ENCODE peak calls at places on chromosomes 7 and 10, in six cellular contexts. One of them, this sample, is unnamed.

GRCh38 chr10:77843264-77843663 is 83.3 kb downstream of the DLG5 start:
- DNase-seq in chondrocyte: no peak
- DNase-seq in GM23248: no peak
- DNase-seq in NCI-H774: no peak
- DNase-seq in EL: no peak
- DNase-seq in AG09309: no peak
- DNase-seq in this sample: no peak

GRCh38 chr7:152587366-152587765 is 88.6 kb downstream of the XRCC2 start:
- DNase-seq in chondrocyte: no peak
- DNase-seq in AG09309: no peak
- DNase-seq in GM23248: peak; percentile 6
- DNase-seq in NCI-H774: no peak
- DNase-seq in EL: no peak
- DNase-seq in this sample: no peak

GRCh38 chr7:1372671-1373379 is 86.4 kb downstream of the MICALL2 start:
- DNase-seq in AG09309: no peak
- DNase-seq in chondrocyte: peak; percentile 43
- DNase-seq in GM23248: no peak
- DNase-seq in EL: no peak
- DNase-seq in NCI-H774: no peak
- DNase-seq in this sample: no peak

GRCh38 chr10:132787253-132788179 is 1.6 kb upstream of the NKX6-2 start:
- DNase-seq in NCI-H774: no peak
- DNase-seq in EL: no peak
- DNase-seq in GM23248: no peak
- DNase-seq in AG09309: no peak
- DNase-seq in chondrocyte: no peak
- DNase-seq in this sample: no peak

GRCh38 chr7:36639826-36640225 is 84.5 kb downstream of the AOAH start:
- DNase-seq in NCI-H774: no peak
- DNase-seq in AG09309: no peak
- DNase-seq in GM23248: no peak
- DNase-seq in chondrocyte: no peak
- DNase-seq in EL: no peak
- DNase-seq in this sample: no peak

GRCh38 chr10:15222511-15222910 is 54.0 kb upstream of the NMT2 start:
- DNase-seq in GM23248: no peak
- DNase-seq in AG09309: no peak
- DNase-seq in chondrocyte: no peak
- DNase-seq in NCI-H774: no peak
- DNase-seq in EL: no peak
- DNase-seq in this sample: no peak

GRCh38 chr10:79123547-79123963 is 54.8 kb downstream of the ZMIZ1 start:
- DNase-seq in AG09309: no peak
- DNase-seq in EL: no peak
- DNase-seq in NCI-H774: no peak
- DNase-seq in chondrocyte: no peak
- DNase-seq in GM23248: no peak
- DNase-seq in this sample: no peak

GRCh38 chr10:119655566-119656001 is 4.4 kb downstream of the BAG3 start:
- DNase-seq in EL: peak; percentile 88
- DNase-seq in NCI-H774: no peak
- DNase-seq in chondrocyte: no peak
- DNase-seq in AG09309: peak; percentile 62
- DNase-seq in GM23248: peak; percentile 94
- DNase-seq in this sample: peak; percentile 89

GRCh38 chr10:271201-271600 is 135.9 kb downstream of the ZMYND11 start:
- DNase-seq in EL: no peak
- DNase-seq in NCI-H774: no peak
- DNase-seq in chondrocyte: no peak
- DNase-seq in AG09309: no peak
- DNase-seq in GM23248: no peak
- DNase-seq in this sample: no peak

GRCh38 chr10:126425473-126426065 is 37.3 kb upstream of the ADAM12 start:
- DNase-seq in AG09309: no peak
- DNase-seq in EL: no peak
- DNase-seq in GM23248: no peak
- DNase-seq in chondrocyte: no peak
- DNase-seq in NCI-H774: no peak
- DNase-seq in this sample: no peak

GRCh38 chr7:124688991-124689390 is 76.6 kb downstream of the GPR37 start:
- DNase-seq in chondrocyte: no peak
- DNase-seq in EL: peak; percentile 86
- DNase-seq in GM23248: peak; percentile 0
- DNase-seq in NCI-H774: no peak
- DNase-seq in AG09309: no peak
- DNase-seq in this sample: no peak

GRCh38 chr7:94064541-94065191 is 60.5 kb upstream of the BET1 start:
- DNase-seq in NCI-H774: no peak
- DNase-seq in chondrocyte: no peak
- DNase-seq in GM23248: peak; percentile 35
- DNase-seq in EL: peak; percentile 36
- DNase-seq in AG09309: no peak
- DNase-seq in this sample: no peak

GRCh38 chr10:85593226-85593625 is 773.4 kb downstream of the GRID1 start:
- DNase-seq in EL: no peak
- DNase-seq in AG09309: no peak
- DNase-seq in GM23248: no peak
- DNase-seq in chondrocyte: no peak
- DNase-seq in NCI-H774: no peak
- DNase-seq in this sample: no peak

GRCh38 chr10:110226926-110227641 is 19.7 kb downstream of the MXI1 start:
- DNase-seq in chondrocyte: no peak
- DNase-seq in GM23248: peak; percentile 60
- DNase-seq in EL: peak; percentile 60
- DNase-seq in AG09309: no peak
- DNase-seq in NCI-H774: no peak
- DNase-seq in this sample: peak; percentile 92

GRCh38 chr7:24948739-24949138 is 31.2 kb downstream of the OSBPL3 start:
- DNase-seq in EL: peak; percentile 23
- DNase-seq in chondrocyte: no peak
- DNase-seq in AG09309: no peak
- DNase-seq in GM23248: peak; percentile 36
- DNase-seq in NCI-H774: no peak
- DNase-seq in this sample: no peak